ENCODE peak calls at places on chromosomes 11 and 22, in five cellular contexts. O, I, T, B and G are unnamed samples.

GRCh38 chr11:120273432-120273831 is 33.5 kb downstream of the POU2F3 start:
- DNase-seq in O (peak), I (no peak), T (no peak), B (no peak), G (no peak)

GRCh38 chr11:31480930-31481329 is 28.5 kb downstream of the IMMP1L start:
- DNase-seq in O (no peak), I (no peak), T (no peak), B (no peak), G (no peak)

GRCh38 chr11:86695391-86695790 is 23.0 kb upstream of the ME3 start:
- DNase-seq in O (no peak), I (no peak), T (no peak), B (no peak), G (no peak)

GRCh38 chr11:11461473-11461872 is 108.4 kb upstream of the CSNK2A3 start:
- DNase-seq in O (no peak), I (no peak), T (no peak), B (no peak), G (no peak)

GRCh38 chr22:39524753-39525657 is 4.6 kb downstream of the ATF4 start:
- DNase-seq in O (no peak), I (no peak), T (no peak), B (no peak), G (no peak)

GRCh38 chr22:46545041-46545796 is 7.8 kb upstream of the CELSR1 start:
- DNase-seq in O (no peak), I (no peak), T (no peak), B (no peak), G (no peak)

GRCh38 chr22:20020533-20021195 is at the start of gene TANGO2:
- DNase-seq in O (peak), I (peak), T (peak), B (peak), G (no peak)

GRCh38 chr11:121478226-121478894 is 25.6 kb upstream of the SORL1-AS1 start:
- DNase-seq in O (no peak), I (no peak), T (no peak), B (no peak), G (no peak)

GRCh38 chr11:76206327-76207081 is at the start of gene WNT11:
- DNase-seq in O (peak), I (no peak), T (no peak), B (peak), G (no peak)

GRCh38 chr11:14073821-14074529 is 111.5 kb downstream of the SPON1 start:
- DNase-seq in O (peak), I (no peak), T (no peak), B (no peak), G (no peak)

GRCh38 chr11:35964846-35965245 is 21.0 kb downstream of the LDLRAD3 start:
- DNase-seq in O (peak), I (no peak), T (no peak), B (no peak), G (no peak)

GRCh38 chr11:128222245-128222959 is 365.0 kb downstream of the ETS1 start:
- DNase-seq in O (no peak), I (no peak), T (no peak), B (no peak), G (peak)

GRCh38 chr11:105918039-105918438 is 104.0 kb downstream of the MSANTD4 start:
- DNase-seq in O (no peak), I (no peak), T (no peak), B (no peak), G (no peak)

GRCh38 chr11:19511413-19512183 is 201.0 kb upstream of the NAV2 start:
- DNase-seq in O (peak), I (no peak), T (no peak), B (peak), G (no peak)

GRCh38 chr22:45612451-45612901 is 59.2 kb upstream of the ATXN10 start:
- DNase-seq in O (peak), I (peak), T (no peak), B (no peak), G (no peak)

GRCh38 chr11:62546937-62547625 is 475 bp upstream of the AHNAK start:
- DNase-seq in O (peak), I (no peak), T (no peak), B (peak), G (no peak)

GRCh38 chr11:114397349-114397982 is 2.8 kb downstream of the C11orf71 start:
- DNase-seq in O (no peak), I (no peak), T (no peak), B (no peak), G (no peak)

GRCh38 chr11:96061730-96062524 is 138.0 kb upstream of the MTMR2 start:
- DNase-seq in O (no peak), I (no peak), T (no peak), B (no peak), G (peak)

GRCh38 chr11:132278801-132279574 is 908.6 kb downstream of the NTM start:
- DNase-seq in O (peak), I (peak), T (no peak), B (peak), G (no peak)

GRCh38 chr22:35230839-35231584 is 26.3 kb upstream of the HMGXB4 start:
- DNase-seq in O (no peak), I (no peak), T (no peak), B (peak), G (no peak)

GRCh38 chr11:80167766-80168165 is 726.9 kb upstream of the TENM4 start:
- DNase-seq in O (no peak), I (no peak), T (no peak), B (no peak), G (no peak)

GRCh38 chr11:102608699-102609098 is 16.4 kb downstream of the MMP20 start:
- DNase-seq in O (no peak), I (no peak), T (no peak), B (no peak), G (no peak)

GRCh38 chr11:83168756-83169155 is 11.8 kb downstream of the PCF11 start:
- DNase-seq in O (no peak), I (no peak), T (no peak), B (no peak), G (no peak)
- H3K4me3 ChIP-seq in O (no peak), I (no peak), T (no peak), B (no peak), G (no peak)

GRCh38 chr11:15810079-15810478 is 546.3 kb downstream of the SOX6 start:
- DNase-seq in O (no peak), I (no peak), T (no peak), B (no peak), G (no peak)
- TF ChIP-seq CTCF in O (no peak), I (no peak), T (no peak), B (no peak), G (no peak)

GRCh38 chr11:118168316-118168715 is 8.1 kb downstream of the SCN2B start:
- DNase-seq in O (no peak), I (no peak), T (no peak), B (no peak), G (no peak)

GRCh38 chr11:118170892-118171273 is 5.6 kb downstream of the SCN2B start:
- DNase-seq in O (no peak), I (no peak), T (no peak), B (no peak), G (no peak)

GRCh38 chr11:118170231-118170630 is 6.2 kb downstream of the SCN2B start:
- DNase-seq in O (no peak), I (no peak), T (no peak), B (no peak), G (no peak)

GRCh38 chr11:118168751-118169150 is 7.7 kb downstream of the SCN2B start:
- DNase-seq in O (no peak), I (no peak), T (no peak), B (no peak), G (no peak)

GRCh38 chr11:118169300-118170140 is 6.9 kb downstream of the SCN2B start:
- DNase-seq in O (no peak), I (no peak), T (no peak), B (no peak), G (no peak)
- H3K4me3 ChIP-seq in O (no peak), I (no peak), T (no peak), B (no peak), G (no peak)

GRCh38 chr11:125398994-125399638 is 96.9 kb downstream of the FEZ1 start:
- DNase-seq in O (no peak), I (no peak), T (peak), B (no peak), G (no peak)

GRCh38 chr11:125401746-125402145 is 94.3 kb downstream of the FEZ1 start:
- DNase-seq in O (peak), I (no peak), T (peak), B (peak), G (peak)

GRCh38 chr11:125397421-125397820 is 98.6 kb downstream of the FEZ1 start:
- DNase-seq in O (no peak), I (no peak), T (peak), B (no peak), G (no peak)

GRCh38 chr11:125401235-125401634 is 94.8 kb downstream of the FEZ1 start:
- DNase-seq in O (no peak), I (no peak), T (peak), B (no peak), G (no peak)

GRCh38 chr11:125398475-125398874 is 97.6 kb downstream of the FEZ1 start:
- DNase-seq in O (no peak), I (no peak), T (peak), B (no peak), G (no peak)
- TF ChIP-seq CTCF in O (no peak), I (no peak), T (no peak), B (no peak), G (no peak)

DNA sequence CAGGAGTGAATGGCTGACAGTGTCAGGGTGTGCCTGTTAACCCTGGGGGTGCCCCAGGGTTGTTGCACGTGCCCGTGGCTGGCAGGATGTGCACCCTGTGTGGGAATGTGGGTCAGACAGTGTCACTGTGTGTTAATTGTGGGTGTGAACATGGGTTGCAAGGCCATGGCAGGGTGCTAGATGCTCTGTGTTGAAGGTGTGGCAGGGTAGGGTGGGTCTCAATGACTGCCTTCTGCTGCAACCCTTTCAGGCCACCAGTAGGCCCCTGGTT is 8.3 kb downstream of the RIN1 start:
- DNase-seq in O (no peak), I (no peak), T (no peak), B (no peak), G (no peak)
- H3K4me3 ChIP-seq in O (no peak), I (no peak), T (no peak), B (no peak), G (no peak)

GRCh38 chr11:47611240-47611863 is 17.1 kb upstream of the C1QTNF4 start:
- DNase-seq in O (no peak), I (no peak), T (no peak), B (no peak), G (no peak)

GRCh38 chr11:47617417-47617809 is 23.2 kb upstream of the C1QTNF4 start:
- DNase-seq in O (peak), I (peak), T (no peak), B (no peak), G (no peak)

GRCh38 chr11:47620836-47621378 is 21.5 kb downstream of the MTCH2 start:
- DNase-seq in O (no peak), I (no peak), T (no peak), B (no peak), G (no peak)

GRCh38 chr11:47615249-47615648 is 21.0 kb upstream of the C1QTNF4 start:
- DNase-seq in O (no peak), I (no peak), T (no peak), B (no peak), G (no peak)

DNA sequence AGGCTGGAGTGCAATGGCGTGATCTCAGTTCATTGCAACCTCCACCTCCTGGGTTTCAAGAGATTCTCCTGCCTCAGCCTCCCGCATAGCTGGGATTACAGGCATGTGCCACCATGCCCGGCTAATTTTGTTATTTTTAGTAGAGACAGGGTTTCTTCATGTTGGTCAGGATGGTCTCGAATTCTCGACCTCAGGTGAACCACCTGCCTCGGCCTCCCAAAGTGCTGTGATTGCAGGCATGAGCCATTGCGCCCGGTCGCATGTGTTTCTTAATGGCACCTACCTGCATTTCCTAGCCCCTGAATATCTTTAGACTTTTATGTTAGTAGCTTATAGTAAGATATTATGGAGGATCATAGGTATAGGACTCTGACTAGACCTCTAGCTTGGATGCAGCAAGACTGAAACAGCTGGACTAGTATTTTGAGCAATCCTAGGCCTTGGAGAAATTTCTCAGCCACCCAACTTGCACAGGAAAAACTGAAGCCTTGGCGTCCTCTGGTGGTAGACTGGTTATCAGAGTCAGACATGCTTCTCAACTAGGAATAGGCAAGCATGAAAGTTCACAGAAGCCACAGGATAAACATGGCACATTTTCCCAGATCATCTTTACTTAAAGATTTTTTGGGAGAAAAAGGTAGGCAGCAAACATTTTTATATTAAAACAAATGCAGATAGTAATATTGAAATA is 22.7 kb upstream of the C1QTNF4 start:
- DNase-seq in O (peak), I (peak), T (no peak), B (peak), G (no peak)
- TF ChIP-seq CTCF in O (peak), I (peak), T (no peak), B (no peak), G (peak)

GRCh38 chr11:44306469-44307244 is 3.3 kb downstream of the ALX4 start:
- DNase-seq in O (no peak), I (no peak), T (no peak), B (no peak), G (no peak)
- H3K4me3 ChIP-seq in O (no peak), I (no peak), T (peak), B (no peak), G (no peak)

GRCh38 chr11:111604392-111605009 is 2.3 kb downstream of the SIK2 start:
- DNase-seq in O (peak), I (no peak), T (no peak), B (peak), G (no peak)
- TF ChIP-seq CTCF in O (peak), I (peak), T (peak), B (peak), G (peak)

GRCh38 chr22:36330655-36331305 is 57.0 kb downstream of the MYH9 start:
- DNase-seq in O (peak), I (no peak), T (no peak), B (no peak), G (no peak)
- H3K4me3 ChIP-seq in O (no peak), I (no peak), T (peak), B (no peak), G (no peak)

GRCh38 chr11:117515892-117516291 is 188.2 kb downstream of the CEP164 start:
- DNase-seq in O (no peak), I (no peak), T (no peak), B (no peak), G (no peak)
- TF ChIP-seq CTCF in O (no peak), I (no peak), T (no peak), B (no peak), G (no peak)